ENCODE peak calls at places on chromosomes 2 and 18, in ten cellular contexts. A is IMR-90, C is esophagus squamous epithelium, J is breast epithelium, I is esophagus muscularis mucosa, G is Peyer's patch, Y is K562, R is HCT116, K is transverse colon, V is ovary. Z is an unnamed sample.

GRCh38 chr2:178404380-178404767 is 46.6 kb downstream of the PRKRA start:
- DNase-seq in C (no peak), J (no peak), G (no peak), I (no peak), R (no peak), V (no peak), Y (peak; percentile 62), K (peak; percentile 22), A (peak; percentile 95), Z (peak; percentile 29)

GRCh38 chr2:150572961-150573395 is 85.5 kb upstream of the RND3 start:
- DNase-seq in R (no peak), G (no peak), C (no peak), J (no peak), K (no peak), I (no peak), A (no peak), Y (no peak), V (no peak), Z (no peak)

GRCh38 chr18:59993560-59993959 is 93.8 kb downstream of the PMAIP1 start:
- DNase-seq in K (no peak), V (no peak), R (no peak), G (no peak), C (no peak), I (no peak), Y (no peak), J (no peak), A (no peak), Z (no peak)

GRCh38 chr2:177724398-177725287 is 332.1 kb downstream of the AGPS start:
- DNase-seq in V (peak; percentile 66), C (no peak), A (peak; percentile 42), J (no peak), K (peak; percentile 55), I (no peak), Y (peak; percentile 79), R (peak; percentile 27), G (no peak), Z (no peak)

GRCh38 chr2:58870704-58871103 is 629.6 kb upstream of the FANCL start:
- DNase-seq in I (no peak), K (no peak), J (no peak), G (no peak), A (peak; percentile 2), R (peak; percentile 18), Y (peak; percentile 14), C (no peak), V (no peak), Z (no peak)

GRCh38 chr2:216406861-216407260 is 5.4 kb upstream of the SMARCAL1 start:
- DNase-seq in I (no peak), V (no peak), C (no peak), J (no peak), Y (no peak), K (no peak), G (no peak), R (no peak), A (no peak), Z (no peak)

GRCh38 chr2:220811952-220812570 is 760.0 kb downstream of the EPHA4 start:
- DNase-seq in C (no peak), R (no peak), Y (no peak), K (no peak), J (no peak), I (no peak), V (no peak), A (peak; percentile 75), G (no peak), Z (no peak)

GRCh38 chr2:118672571-118673158 is 174.8 kb downstream of the EN1 start:
- DNase-seq in J (no peak), C (no peak), Y (peak; percentile 59), R (no peak), A (no peak), G (no peak), K (no peak), I (peak; percentile 60), V (no peak), Z (no peak)

GRCh38 chr18:10900435-10900834 is 248.9 kb downstream of the PIEZO2 start:
- DNase-seq in Y (no peak), C (no peak), I (no peak), A (no peak), K (no peak), V (no peak), G (no peak), R (no peak), J (no peak), Z (no peak)

GRCh38 chr18:10898417-10898974 is 250.9 kb downstream of the PIEZO2 start:
- DNase-seq in A (no peak), I (peak; percentile 70), G (no peak), V (no peak), R (no peak), J (no peak), K (no peak), Y (no peak), C (no peak), Z (no peak)

GRCh38 chr18:10893761-10894160 is 255.6 kb downstream of the PIEZO2 start:
- DNase-seq in I (peak; percentile 66), R (no peak), Y (no peak), V (no peak), A (no peak), K (no peak), C (no peak), G (no peak), J (no peak), Z (no peak)

GRCh38 chr18:10892801-10893595 is 256.4 kb downstream of the PIEZO2 start:
- DNase-seq in Y (no peak), J (no peak), C (no peak), K (no peak), R (no peak), A (peak; percentile 20), I (no peak), V (no peak), G (no peak), Z (no peak)

GRCh38 chr18:10895976-10896375 is 253.4 kb downstream of the PIEZO2 start:
- DNase-seq in C (no peak), G (no peak), A (peak; percentile 52), Y (no peak), V (no peak), J (no peak), K (no peak), R (no peak), I (no peak), Z (no peak)
- H3K27ac ChIP-seq in C (no peak overlapping the region), G (no peak overlapping the region), A (no peak overlapping the region), Y (no peak overlapping the region), V (no peak overlapping the region), J (no peak overlapping the region), K (no peak overlapping the region), R (no peak overlapping the region), I (no peak overlapping the region), Z (no peak overlapping the region)

DNA sequence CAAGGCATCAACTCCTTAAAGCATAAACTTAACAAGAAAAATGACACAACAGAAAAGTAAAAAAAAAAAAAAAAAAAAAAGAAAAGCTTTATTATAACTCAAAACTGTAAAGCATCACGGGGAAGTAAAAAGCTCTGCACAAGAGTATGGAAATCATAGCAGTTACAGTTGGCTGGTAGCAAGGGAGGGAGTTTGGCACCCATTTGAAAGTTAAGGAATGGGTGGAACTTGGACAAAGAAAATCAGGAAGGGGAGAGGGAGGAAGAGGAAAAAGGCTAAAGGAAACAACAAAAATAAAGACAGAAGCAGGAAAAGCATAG is 8.6 kb downstream of the KLF7 start:
- DNase-seq in C (no peak), Y (no peak), J (no peak), K (no peak), V (no peak), A (no peak), R (no peak), I (no peak), G (no peak), Z (no peak)
- H3K4me1 ChIP-seq in C (peaks cover 94% of the 10 kb centered on the region), Y (no peaks in the 10 kb centered on the region), J (peaks cover 22% of the 10 kb centered on the region), K (peaks cover 17% of the 10 kb centered on the region), V (peaks cover 25% of the 10 kb centered on the region), A (peaks cover 29% of the 10 kb centered on the region), R (peaks cover 9% of the 10 kb centered on the region), I (peaks cover 100% of the 10 kb centered on the region), G (peaks cover 32% of the 10 kb centered on the region), Z (peaks cover 86% of the 10 kb centered on the region)

GRCh38 chr2:218320704-218321336 is 28.5 kb upstream of the TMBIM1 start:
- DNase-seq in R (no peak), V (no peak), G (no peak), K (no peak), I (no peak), A (no peak), Y (no peak), C (no peak), J (no peak), Z (no peak)

GRCh38 chr2:218325566-218326160 is 31.0 kb upstream of the CATIP start:
- DNase-seq in Y (no peak), G (no peak), K (no peak), I (no peak), C (no peak), R (no peak), V (no peak), J (no peak), A (no peak), Z (no peak)

GRCh38 chr2:218323526-218324472 is 31.5 kb upstream of the TMBIM1 start:
- DNase-seq in C (no peak), V (peak; percentile 60), R (no peak), G (peak; percentile 55), A (peak; percentile 60), Y (no peak), J (no peak), K (peak; percentile 30), I (peak; percentile 91), Z (peak; percentile 37)

GRCh38 chr2:218319813-218320360 is 27.6 kb upstream of the TMBIM1 start:
- DNase-seq in V (no peak), A (no peak), Y (no peak), R (no peak), I (no peak), G (no peak), C (no peak), K (no peak), J (no peak), Z (no peak)

GRCh38 chr2:218322756-218323525 is 30.6 kb upstream of the TMBIM1 start:
- DNase-seq in R (peak; percentile 46), V (peak; percentile 82), C (no peak), J (peak; percentile 46), K (peak; percentile 87), Y (peak; percentile 88), I (no peak), A (peak; percentile 54), G (peak; percentile 88), Z (peak; percentile 76)
- TF ChIP-seq POLR2A in R (no peak), V (peak; percentile 1), C (no peak), J (no peak), K (peak; percentile 35), Y (peak; percentile 48), I (no peak), A (no peak), G (peak; percentile 74), Z (peak; percentile 55)

GRCh38 chr2:16067037-16067406 is 126.7 kb downstream of the MYCN start:
- DNase-seq in C (no peak), R (no peak), I (no peak), G (no peak), K (no peak), Y (no peak), J (no peak), A (no peak), V (no peak), Z (no peak)

GRCh38 chr2:16067444-16068232 is 127.3 kb downstream of the MYCN start:
- DNase-seq in A (no peak), C (no peak), Y (no peak), R (no peak), V (no peak), I (no peak), K (no peak), J (no peak), G (no peak), Z (no peak)

GRCh38 chr2:16068233-16068940 is 128.0 kb downstream of the MYCN start:
- DNase-seq in J (no peak), I (no peak), C (no peak), Y (no peak), K (no peak), V (no peak), R (no peak), G (no peak), A (no peak), Z (no peak)

GRCh38 chr2:16064719-16065118 is 124.4 kb downstream of the MYCN start:
- DNase-seq in Y (no peak), G (no peak), R (no peak), I (no peak), V (no peak), J (no peak), C (no peak), A (no peak), K (no peak), Z (no peak)

DNA sequence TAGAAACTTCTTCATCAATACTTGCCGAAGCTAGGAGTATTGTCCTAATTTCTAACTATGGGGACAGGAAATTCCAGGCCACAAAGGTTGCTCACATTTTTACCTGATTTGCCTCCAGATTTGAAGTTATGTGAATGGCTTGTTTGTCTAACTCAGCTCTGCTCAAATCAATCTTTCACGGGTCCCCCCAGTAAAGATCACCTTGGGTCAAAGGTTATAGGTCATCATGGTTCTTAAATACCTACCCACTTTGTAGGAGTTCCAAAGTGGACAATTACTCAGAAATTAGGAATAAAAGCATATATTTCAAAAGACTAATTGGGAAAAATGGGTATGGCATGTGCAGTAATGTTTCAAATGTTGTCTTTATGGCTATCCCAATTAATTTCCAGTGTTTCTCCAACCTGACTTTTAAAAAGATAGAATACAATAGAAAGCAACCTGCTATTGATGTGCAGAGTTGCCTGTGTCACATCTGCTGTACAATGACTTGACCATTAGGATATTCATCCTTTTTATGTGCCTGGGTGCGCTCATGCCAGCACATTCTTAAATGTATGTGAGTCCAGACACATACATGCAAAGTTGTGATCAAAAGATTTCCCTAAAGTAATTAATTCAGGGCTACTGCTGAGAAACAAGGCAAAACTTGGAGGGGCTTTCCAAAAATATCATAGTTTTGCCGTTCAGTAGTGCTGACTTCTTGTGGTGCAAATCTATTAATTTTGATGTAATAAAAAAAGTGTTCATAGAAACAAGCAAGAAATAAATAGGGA is 126.1 kb downstream of the MYCN start:
- DNase-seq in K (no peak), C (no peak), V (no peak), J (no peak), A (no peak), R (no peak), Y (no peak), G (no peak), I (no peak), Z (no peak)
- H3K27ac ChIP-seq in K (no peak overlapping the region), C (no peak overlapping the region), V (no peak overlapping the region), J (no peak overlapping the region), A (no peak overlapping the region), R (no peak overlapping the region), Y (no peak overlapping the region), G (no peak overlapping the region), I (no peak overlapping the region), Z (no peak overlapping the region)

Z was measured in heart left ventricle.